ENCODE peak calls at places on chromosomes 16 and 17, in eight cellular contexts. Z is tibial artery; X is smooth muscle cell of the brain vasculature; E is cardiac fibroblast; I is dorsolateral prefrontal cortex; S is effector memory CD4-positive, alpha-beta T cell; C is GDM1; M is HT-29. O is an unnamed sample.

GRCh38 chr17:74758846-74759163 is 10.4 kb downstream of the NHERF1 start:
- DNase-seq in C (peak; percentile 52), I (no peak), M (peak; percentile 29), Z (no peak), S (no peak), E (no peak), X (no peak), O (no peak)

GRCh38 chr17:48048321-48049140 is at the start of gene NFE2L1:
- DNase-seq in Z (peak; percentile 97), E (peak; percentile 96), C (peak; percentile 80), I (no peak), M (peak; percentile 94), S (no peak), X (no peak), O (no peak)

GRCh38 chr17:8173056-8173870 is 2.9 kb downstream of the TMEM107 start:
- DNase-seq in I (peak; percentile 77), S (peak; percentile 74), C (peak; percentile 91), Z (peak; percentile 85), X (no peak), E (peak; percentile 98), M (peak; percentile 94), O (no peak)

GRCh38 chr17:38994026-38994425 is 26.8 kb upstream of the FBXO47 start:
- DNase-seq in M (no peak), S (no peak), C (no peak), Z (no peak), E (no peak), X (no peak), I (no peak), O (no peak)

GRCh38 chr16:89314357-89314756 is 96.9 kb downstream of the ZNF778 start:
- DNase-seq in X (no peak), E (no peak), Z (no peak), M (no peak), I (no peak), C (no peak), S (peak; percentile 39), O (no peak)

GRCh38 chr17:27741361-27741861 is 58.9 kb downstream of the NOS2 start:
- DNase-seq in E (no peak), Z (no peak), I (no peak), M (no peak), X (no peak), C (no peak), S (no peak), O (no peak)

GRCh38 chr17:66426397-66427033 is 124.1 kb downstream of the PRKCA start:
- DNase-seq in I (no peak), M (peak; percentile 77), Z (no peak), E (peak; percentile 38), X (no peak), S (peak; percentile 8), C (no peak), O (no peak)

GRCh38 chr16:57007050-57007449 is 17.7 kb downstream of the NLRC5 start:
- DNase-seq in C (no peak), X (no peak), E (no peak), Z (no peak), S (no peak), I (no peak), M (no peak), O (no peak)

GRCh38 chr17:70521821-70522256 is 352.5 kb downstream of the KCNJ2 start:
- DNase-seq in S (no peak), M (no peak), X (no peak), Z (no peak), C (no peak), I (no peak), E (peak; percentile 48), O (no peak)

GRCh38 chr17:80967404-80967872 is 24.2 kb upstream of the CHMP6 start:
- DNase-seq in M (no peak), E (no peak), C (no peak), X (no peak), S (no peak), Z (peak; percentile 63), I (no peak), O (no peak)

GRCh38 chr17:5668557-5669138 is 84.3 kb upstream of the NLRP1 start:
- DNase-seq in X (no peak), C (no peak), S (no peak), M (no peak), E (no peak), Z (peak; percentile 6), I (no peak), O (no peak)

GRCh38 chr16:65117701-65118448 is 4.0 kb downstream of the CDH11 start:
- DNase-seq in I (peak; percentile 87), X (peak; percentile 66), S (no peak), M (peak; percentile 70), Z (peak; percentile 83), E (peak; percentile 89), C (peak; percentile 5), O (no peak)

GRCh38 chr16:56409195-56409594 is 16.1 kb downstream of the AMFR start:
- DNase-seq in Z (no peak), X (no peak), I (no peak), E (peak; percentile 43), C (no peak), S (no peak), M (peak; percentile 44), O (no peak)

GRCh38 chr16:84950906-84951305 is 60.4 kb downstream of the ZDHHC7 start:
- DNase-seq in I (no peak), M (peak; percentile 30), E (no peak), C (no peak), Z (no peak), S (no peak), X (no peak), O (no peak)

GRCh38 chr17:6510321-6511023 is 45.9 kb downstream of the PITPNM3 start:
- DNase-seq in S (no peak), I (no peak), X (no peak), E (no peak), M (no peak), C (no peak), Z (peak; percentile 52), O (no peak)

GRCh38 chr17:28717578-28718316 is at the start of gene RAB34:
- DNase-seq in M (no peak), C (peak; percentile 31), Z (peak; percentile 90), I (no peak), E (peak; percentile 95), S (no peak), X (no peak), O (no peak)

GRCh38 chr16:2152695-2153506 is 2.7 kb upstream of the TRAF7 start:
- DNase-seq in X (no peak), Z (no peak), I (no peak), M (peak; percentile 55), S (no peak), E (no peak), C (no peak), O (no peak)